ENCODE peak calls at places on chromosomes 4 and X, in six cellular contexts. W, R, X, V, F and L are unnamed samples.

GRCh38 chr4:6692806-6693205 is 872 bp upstream of the S100P start:
- DNase-seq in W (no peak), V (no peak), X (no peak), R (no peak), F (no peak), L (no peak)

GRCh38 chrX:19846995-19847790 is 40.2 kb downstream of the SH3KBP1 start:
- DNase-seq in X (no peak), V (no peak), R (peak), F (peak), W (no peak), L (peak)

GRCh38 chr4:99755223-99755944 is 61.2 kb upstream of the DAPP1 start:
- DNase-seq in V (no peak), X (no peak), F (no peak), R (no peak), W (no peak), L (no peak)

GRCh38 chr4:3212391-3213100 is 36.4 kb upstream of the MSANTD1 start:
- DNase-seq in X (no peak), W (no peak), R (no peak), V (no peak), F (no peak), L (no peak)

GRCh38 chr4:92885632-92886031 is 581.9 kb downstream of the GRID2 start:
- DNase-seq in R (no peak), X (no peak), W (no peak), F (no peak), V (no peak), L (no peak)

GRCh38 chr4:12421364-12421763 is 992.7 kb upstream of the HS3ST1 start:
- DNase-seq in W (no peak), X (no peak), F (no peak), R (no peak), V (no peak), L (no peak)

GRCh38 chr4:155434904-155435303 is 58.1 kb upstream of the MAP9 start:
- DNase-seq in X (no peak), W (no peak), R (no peak), F (no peak), V (no peak), L (no peak)

GRCh38 chr4:140078366-140078765 is 75.6 kb downstream of the MAML3 start:
- DNase-seq in X (no peak), R (no peak), V (no peak), F (no peak), W (no peak), L (no peak)

GRCh38 chr4:110197421-110198398 is 705 bp downstream of the ELOVL6 start:
- DNase-seq in V (peak), W (peak), F (no peak), X (no peak), R (no peak), L (peak)

GRCh38 chr4:154740462-154740861 is 3.3 kb upstream of the LRAT start:
- DNase-seq in X (no peak), F (no peak), V (no peak), W (no peak), R (no peak), L (no peak)

GRCh38 chrX:8820910-8821527 is 19.8 kb upstream of the FAM9A start:
- DNase-seq in W (no peak), V (no peak), R (no peak), X (no peak), F (no peak), L (no peak)

GRCh38 chr4:72564789-72565188 is 4.2 kb downstream of the ADAMTS3 start:
- DNase-seq in F (no peak), R (no peak), W (no peak), X (no peak), V (no peak), L (no peak)

GRCh38 chr4:15793506-15794363 is 15.6 kb downstream of the CD38 start:
- DNase-seq in W (no peak), X (no peak), V (no peak), R (no peak), F (no peak), L (no peak)

GRCh38 chr4:4677825-4678522 is 136.1 kb upstream of the STX18 start:
- DNase-seq in V (no peak), F (no peak), W (no peak), R (no peak), X (no peak), L (no peak)

GRCh38 chr4:113020966-113021365 is 28.5 kb upstream of the ANK2 start:
- DNase-seq in X (no peak), W (no peak), V (no peak), R (no peak), F (no peak), L (no peak)

GRCh38 chr4:184815046-184815877 is 10.5 kb downstream of the ACSL1 start:
- DNase-seq in W (peak), V (no peak), F (no peak), X (peak), R (no peak), L (no peak)

GRCh38 chrX:16212024-16212423 is 44.7 kb downstream of the MAGEB17 start:
- DNase-seq in W (no peak), F (no peak), X (no peak), R (no peak), V (no peak), L (no peak)

GRCh38 chrX:49172280-49172780 is 632 bp downstream of the PLP2 start:
- DNase-seq in X (no peak), R (no peak), F (no peak), V (peak), W (peak), L (peak)

GRCh38 chr4:13543648-13544555 is at the start of gene NKX3-2:
- DNase-seq in V (no peak), X (no peak), R (no peak), W (no peak), F (no peak), L (no peak)

GRCh38 chr4:73620115-73620792 is at the start of gene RASSF6:
- DNase-seq in F (no peak), W (peak), V (no peak), R (no peak), X (no peak), L (peak)

GRCh38 chr4:107711831-107712230 is 8.2 kb downstream of the PAPSS1 start:
- DNase-seq in W (no peak), X (no peak), F (no peak), V (no peak), R (no peak), L (no peak)

GRCh38 chr4:61500883-61501282 is 300.8 kb downstream of the ADGRL3 start:
- DNase-seq in R (no peak), V (no peak), F (no peak), X (no peak), W (no peak), L (no peak)

GRCh38 chrX:119410027-119410819 is 11.1 kb downstream of the SLC25A43 start:
- DNase-seq in W (peak), F (peak), R (peak), V (no peak), X (peak), L (no peak)

GRCh38 chr4:173040200-173040599 is 128.4 kb upstream of the GALNT7 start:
- DNase-seq in F (no peak), W (no peak), R (no peak), X (no peak), V (no peak), L (no peak)

GRCh38 chr4:107913283-107913899 is 18.0 kb upstream of the CYP2U1 start:
- DNase-seq in F (no peak), X (no peak), R (no peak), V (no peak), W (no peak), L (no peak)

GRCh38 chrX:100089724-100090123 is 320.3 kb downstream of the PCDH19 start:
- DNase-seq in X (no peak), F (no peak), W (no peak), V (no peak), R (no peak), L (no peak)

GRCh38 chr4:2786152-2786671 is 6.7 kb upstream of the SH3BP2 start:
- DNase-seq in X (no peak), F (no peak), W (no peak), V (peak), R (no peak), L (peak)

GRCh38 chr4:186201535-186202230 is 10.3 kb downstream of the CYP4V2 start:
- DNase-seq in X (no peak), W (peak), R (no peak), F (no peak), V (peak), L (peak)